ENCODE peak calls at places on chromosomes 12 and 14, in seven cellular contexts. Z is AG04449, E is AG04450, B is A549, G is Peyer's patch, Y is ovary, V is pancreas. I is an unnamed sample.

GRCh38 chr14:46058964-46059580 is 592.5 kb downstream of the RPL10L start:
- DNase-seq in E (no peak), B (no peak), Z (no peak), G (no peak), Y (no peak), V (no peak), I (no peak)

GRCh38 chr14:64654072-64654899 is 49.9 kb upstream of the PLEKHG3 start:
- DNase-seq in V (no peak), G (no peak), B (peak), Y (no peak), Z (peak), E (peak), I (peak)

GRCh38 chr12:130838284-130838950 is 633 bp downstream of the STX2 start:
- DNase-seq in Y (peak), B (peak), E (no peak), Z (no peak), V (peak), G (peak), I (no peak)

GRCh38 chr12:2976581-2976996 is 17.4 kb downstream of the TEAD4 start:
- DNase-seq in V (no peak), B (no peak), E (no peak), G (no peak), Z (no peak), Y (no peak), I (no peak)

GRCh38 chr12:100672075-100672592 is 98.7 kb downstream of the GAS2L3 start:
- DNase-seq in V (peak), E (no peak), Z (no peak), B (peak), G (no peak), Y (no peak), I (no peak)

GRCh38 chr14:20469890-20470858 is 968 bp downstream of the PNP start:
- DNase-seq in B (peak), Y (peak), E (no peak), V (peak), G (peak), Z (no peak), I (peak)

GRCh38 chr12:63440063-63440462 is 228.2 kb downstream of the DPY19L2 start:
- DNase-seq in Y (no peak), Z (no peak), V (no peak), E (no peak), B (no peak), G (no peak), I (no peak)

GRCh38 chr14:72457641-72458040 is 436.3 kb downstream of the DPF3 start:
- DNase-seq in Y (no peak), V (no peak), B (peak), Z (peak), E (no peak), G (no peak), I (no peak)

GRCh38 chr14:99538275-99538674 is 57.1 kb downstream of the CCNK start:
- DNase-seq in Z (no peak), G (no peak), E (no peak), Y (no peak), B (no peak), V (no peak), I (no peak)

GRCh38 chr12:1580526-1580925 is 13.9 kb downstream of the FBXL14 start:
- DNase-seq in E (no peak), G (no peak), Z (no peak), B (no peak), V (no peak), Y (no peak), I (no peak)

GRCh38 chr12:11667159-11667558 is 17.7 kb downstream of the ETV6 start:
- DNase-seq in V (no peak), Z (no peak), Y (no peak), B (no peak), G (no peak), E (no peak), I (no peak)

GRCh38 chr14:68790656-68791077 is 2.2 kb downstream of the ZFP36L1 start:
- DNase-seq in B (no peak), G (no peak), Z (no peak), Y (no peak), E (no peak), V (no peak), I (no peak)

DNA sequence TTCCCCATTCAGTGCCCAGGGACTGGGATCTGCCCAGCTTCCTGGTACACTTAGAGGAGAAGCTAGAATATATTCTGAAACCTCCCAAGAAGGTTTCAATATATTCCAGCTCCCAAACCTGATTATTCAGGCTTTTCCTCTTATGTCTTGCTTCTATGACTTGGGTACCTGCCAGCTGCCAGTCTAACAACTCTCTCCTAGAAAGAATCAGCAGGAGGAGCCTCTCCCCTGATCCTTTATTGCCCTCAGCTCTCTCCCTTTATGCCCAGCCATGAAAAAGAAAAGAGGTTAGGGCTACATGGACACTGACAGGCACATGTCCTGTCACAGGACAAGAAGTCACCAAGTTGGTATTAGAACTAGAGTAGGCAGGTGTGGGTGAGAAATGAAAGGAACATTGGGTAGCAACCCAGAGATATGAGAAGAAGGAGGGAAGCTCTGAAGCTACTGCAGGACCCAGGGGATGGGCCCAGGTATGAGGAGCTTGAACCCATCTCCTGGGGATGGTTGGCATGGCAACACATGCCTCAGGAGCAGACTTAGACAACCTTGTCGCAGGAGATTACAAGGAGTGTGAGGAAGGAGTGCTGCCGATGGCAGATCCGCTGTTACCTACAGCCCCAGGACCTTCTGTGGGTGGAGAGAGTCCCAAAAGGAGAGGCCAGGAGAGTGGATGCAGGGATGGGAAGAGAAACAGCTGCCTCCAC is 2.0 kb upstream of the CACNB3 start:
- DNase-seq in V (no peak), B (no peak), E (no peak), Z (no peak), Y (no peak), G (no peak), I (no peak)
- H3K4me3 ChIP-seq in V (peak), B (peak), E (peak), Z (peak), Y (peak), G (peak), I (peak)

GRCh38 chr14:38605193-38606114 is 349.6 kb upstream of the CLEC14A start:
- DNase-seq in Y (no peak), G (no peak), E (no peak), V (no peak), B (no peak), Z (no peak), I (no peak)
- TF ChIP-seq CTCF in Y (no peak), G (no peak), E (peak), V (no peak), B (no peak), Z (peak), I (peak)

DNA sequence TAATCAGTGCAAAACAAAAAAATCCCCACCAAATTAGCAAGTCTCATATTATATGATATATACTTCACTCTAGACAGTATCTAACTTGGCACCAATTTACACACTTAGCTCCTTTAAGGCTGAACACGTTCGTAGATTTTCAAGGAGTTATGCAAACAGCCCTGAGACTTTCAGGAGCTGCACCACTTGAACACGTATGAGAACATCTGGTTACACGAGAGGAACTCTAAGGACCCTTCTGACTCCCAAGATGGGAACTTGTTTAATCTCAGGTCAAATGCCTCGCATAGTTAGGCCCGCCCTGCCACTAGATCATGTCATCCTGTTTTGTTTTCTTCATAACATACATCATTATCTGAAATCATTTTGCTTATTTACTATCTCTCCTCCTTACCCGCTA is 10.0 kb downstream of the SPRING1 start:
- DNase-seq in E (no peak), Z (no peak), V (no peak), G (no peak), B (no peak), Y (no peak), I (no peak)
- H3K4me3 ChIP-seq in E (no peak), Z (no peak), V (no peak), G (no peak), B (no peak), Y (no peak), I (no peak)

GRCh38 chr12:6280672-6281071 is 29.8 kb upstream of the PLEKHG6 start:
- DNase-seq in E (no peak), B (no peak), G (peak), Z (no peak), Y (no peak), V (no peak), I (no peak)

GRCh38 chr12:6279631-6280030 is 30.9 kb upstream of the PLEKHG6 start:
- DNase-seq in G (peak), E (no peak), Z (no peak), Y (no peak), V (no peak), B (no peak), I (no peak)

GRCh38 chr12:6281081-6281809 is 29.2 kb upstream of the PLEKHG6 start:
- DNase-seq in E (no peak), B (no peak), Y (no peak), Z (no peak), V (no peak), G (peak), I (no peak)

GRCh38 chr12:6279256-6279628 is 31.2 kb upstream of the PLEKHG6 start:
- DNase-seq in Y (no peak), B (no peak), V (no peak), E (no peak), Z (no peak), G (no peak), I (no peak)

DNA sequence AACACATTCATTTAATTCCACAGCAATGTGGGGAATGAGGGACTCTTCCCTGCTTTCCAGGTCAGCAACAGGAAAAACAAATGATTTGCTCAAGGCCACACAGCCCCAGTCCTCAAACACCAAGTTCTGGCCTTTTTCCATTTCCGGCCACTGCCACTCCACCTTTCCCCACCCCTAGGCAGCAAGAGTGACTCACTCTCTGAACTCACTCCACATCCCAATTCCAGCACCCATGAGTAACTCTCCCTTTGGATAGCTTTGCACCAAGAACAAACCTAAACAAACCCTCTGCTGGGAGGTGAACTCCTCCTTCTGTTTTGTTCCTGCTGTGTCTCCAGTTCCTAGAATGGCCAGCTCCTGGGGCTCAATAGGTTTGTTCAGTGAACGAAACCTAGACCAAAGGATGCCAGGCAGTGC is 30.4 kb upstream of the PLEKHG6 start:
- DNase-seq in Z (peak), E (peak), B (peak), V (peak), Y (peak), G (no peak), I (peak)
- TF ChIP-seq CTCF in Z (no peak), E (peak), B (no peak), V (no peak), Y (no peak), G (no peak), I (no peak)

GRCh38 chr14:103109789-103110415 is 13.4 kb upstream of the TNFAIP2 start:
- DNase-seq in G (no peak), V (no peak), E (peak), Y (peak), B (peak), Z (no peak), I (no peak)
- H3K4me3 ChIP-seq in G (no peak), V (no peak), E (peak), Y (no peak), B (peak), Z (no peak), I (peak)

GRCh38 chr12:118855858-118856257 is 125.5 kb upstream of the SRRM4 start:
- DNase-seq in G (no peak), B (no peak), V (no peak), Y (no peak), E (no peak), Z (no peak), I (no peak)

GRCh38 chr12:118850244-118850825 is 131.0 kb upstream of the SRRM4 start:
- DNase-seq in Y (no peak), B (peak), Z (no peak), G (no peak), V (peak), E (no peak), I (no peak)

DNA sequence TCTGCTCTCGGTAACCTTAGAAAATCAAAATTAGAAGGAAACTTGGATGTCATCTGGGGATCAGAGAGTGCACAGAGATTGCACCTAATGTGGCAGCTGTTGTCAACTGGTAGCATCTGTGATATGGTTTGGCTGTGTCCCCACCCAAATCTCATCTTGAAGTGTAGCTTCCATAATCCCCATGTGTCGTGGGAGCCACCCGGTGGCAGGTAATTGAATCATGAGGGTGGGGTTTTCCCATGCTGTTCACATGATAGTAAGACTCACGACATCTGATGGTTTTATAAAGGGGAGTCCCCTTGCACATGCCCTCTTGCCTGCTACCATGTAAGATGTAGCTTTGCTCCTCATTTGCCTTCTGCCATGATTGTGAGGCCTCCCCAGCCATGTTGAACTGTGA is 127.7 kb upstream of the SRRM4 start:
- DNase-seq in G (no peak), V (no peak), Z (no peak), B (no peak), Y (no peak), E (no peak), I (no peak)
- TF ChIP-seq CTCF in G (no peak), V (no peak), Z (no peak), B (no peak), Y (no peak), E (no peak), I (peak)

GRCh38 chr14:76761198-76761848 is at the start of gene VASH1:
- DNase-seq in Y (peak), B (peak), G (peak), V (no peak), E (peak), Z (no peak), I (no peak)

GRCh38 chr14:76760331-76761197 is 704 bp upstream of the VASH1 start:
- DNase-seq in B (no peak), E (no peak), G (no peak), Z (no peak), V (no peak), Y (no peak), I (no peak)

GRCh38 chr14:76762617-76763361 is 1.5 kb downstream of the VASH1 start:
- DNase-seq in Z (no peak), B (no peak), E (no peak), G (no peak), V (no peak), Y (no peak), I (no peak)

GRCh38 chr14:76763362-76764041 is 2.2 kb downstream of the VASH1 start:
- DNase-seq in Z (no peak), V (no peak), B (no peak), E (no peak), G (no peak), Y (no peak), I (no peak)

GRCh38 chr14:76761849-76762616 is 765 bp downstream of the VASH1 start:
- DNase-seq in E (no peak), Z (no peak), B (no peak), Y (no peak), G (no peak), V (no peak), I (no peak)
- H3K4me3 ChIP-seq in E (peak), Z (peak), B (peak), Y (peak), G (peak), V (peak), I (peak)

I was measured in epithelial cell of proximal tubule.